ENCODE peak calls at places on chromosomes 13 and 19, in five cellular contexts. K is Peyer's patch, E is AG08396, H is ovary, A is activated T-cell treated with anti-CD3 and anti-CD28 coated beads for 1 hour. V is an unnamed sample.

GRCh38 chr13:103287659-103288058 is 221.4 kb upstream of the SLC10A2 start:
- DNase-seq in K (no peak), E (no peak), H (no peak), A (no peak), V (no peak)

GRCh38 chr19:37955986-37956385 is 49.0 kb downstream of the SIPA1L3 start:
- DNase-seq in K (no peak), E (no peak), H (no peak), A (no peak), V (no peak)

GRCh38 chr19:46745521-46746280 is at the start of gene FKRP:
- DNase-seq in K (no peak), E (peak; percentile 66), H (no peak), A (peak; percentile 22), V (peak; percentile 36)

GRCh38 chr19:6697291-6697690 is 23.2 kb downstream of the C3 start:
- DNase-seq in K (no peak), E (no peak), H (no peak), A (no peak), V (no peak)

GRCh38 chr13:113275387-113275786 is 21.7 kb upstream of the LAMP1 start:
- DNase-seq in K (peak; percentile 67), E (peak; percentile 53), H (peak; percentile 14), A (no peak), V (peak; percentile 27)

GRCh38 chr13:51584731-51585191 is 499 bp downstream of the WDFY2 start:
- DNase-seq in K (peak; percentile 81), E (peak; percentile 21), H (no peak), A (peak; percentile 51), V (peak; percentile 75)

GRCh38 chr19:43799502-43800142 is 2.6 kb downstream of the LYPD5 start:
- DNase-seq in K (no peak), E (no peak), H (no peak), A (no peak), V (no peak)

GRCh38 chr13:51816604-51817254 is 12.8 kb upstream of the DHRS12 start:
- DNase-seq in K (no peak), E (no peak), H (no peak), A (no peak), V (no peak)

GRCh38 chr19:45768644-45769053 is 403 bp downstream of the SIX5 start:
- DNase-seq in K (no peak), E (peak; percentile 54), H (no peak), A (no peak), V (peak; percentile 27)

GRCh38 chr19:18093439-18094161 is 4.0 kb upstream of the MAST3 start:
- DNase-seq in K (no peak), E (peak; percentile 57), H (no peak), A (no peak), V (no peak)

GRCh38 chr19:18173054-18173571 is 500 bp upstream of the IFI30 start:
- DNase-seq in K (peak; percentile 87), E (no peak), H (no peak), A (no peak), V (no peak)

GRCh38 chr19:50719566-50719965 is at the start of gene SHANK1:
- DNase-seq in K (no peak), E (no peak), H (peak; percentile 23), A (no peak), V (no peak)

GRCh38 chr13:31675521-31675953 is 63.8 kb upstream of the RXFP2 start:
- DNase-seq in K (no peak), E (no peak), H (no peak), A (no peak), V (no peak)

GRCh38 chr13:110509971-110510786 is 51.3 kb downstream of the RAB20 start:
- DNase-seq in K (no peak), E (peak; percentile 37), H (peak; percentile 35), A (no peak), V (no peak)

GRCh38 chr13:21326155-21327030 is 132.7 kb downstream of the ZDHHC20 start:
- DNase-seq in K (peak; percentile 57), E (peak; percentile 63), H (peak; percentile 30), A (no peak), V (no peak)

GRCh38 chr13:98346904-98347636 is 170.0 kb upstream of the RNF113B start:
- DNase-seq in K (no peak), E (no peak), H (no peak), A (no peak), V (no peak)

GRCh38 chr13:30832845-30833332 is 73.2 kb upstream of the MEDAG start:
- DNase-seq in K (peak; percentile 93), E (no peak), H (peak; percentile 30), A (peak; percentile 7), V (no peak)

GRCh38 chr19:10112037-10112751 is 701 bp downstream of the P2RY11 start:
- DNase-seq in K (no peak), E (no peak), H (no peak), A (no peak), V (peak; percentile 63)

GRCh38 chr13:113638173-113638746 is 19.7 kb downstream of the ATP4B start:
- DNase-seq in K (peak; percentile 37), E (no peak), H (peak; percentile 3), A (no peak), V (no peak)

GRCh38 chr19:46448601-46449000 is 19.9 kb upstream of the PNMA8C start:
- DNase-seq in K (no peak), E (no peak), H (no peak), A (no peak), V (no peak)

GRCh38 chr13:61795580-61795979 is 379.9 kb upstream of the PCDH20 start:
- DNase-seq in K (no peak), E (no peak), H (no peak), A (no peak), V (no peak)

GRCh38 chr19:58212336-58213074 is 16.2 kb upstream of the ZNF544 start:
- DNase-seq in K (no peak), E (no peak), H (no peak), A (no peak), V (no peak)

GRCh38 chr13:31044658-31045620 is 112.5 kb downstream of the TEX26 start:
- DNase-seq in K (peak; percentile 44), E (no peak), H (no peak), A (no peak), V (no peak)

GRCh38 chr13:74040200-74040599 is 94.0 kb downstream of the KLF12 start:
- DNase-seq in K (peak; percentile 77), E (peak; percentile 36), H (no peak), A (no peak), V (no peak)

GRCh38 chr19:17379221-17379631 is 2.1 kb upstream of the PLVAP start:
- DNase-seq in K (no peak), E (no peak), H (no peak), A (no peak), V (no peak)